ENCODE peak calls at places on chromosome 13, in eight cellular contexts. B, L, R, C, Y, W, S and Z are unnamed samples.

GRCh38 chr13:114256547-114256946 is 21.9 kb downstream of the CDC16 start:
- DNase-seq in B (no peak), L (no peak), R (no peak), C (no peak), Y (no peak), W (no peak), S (no peak), Z (no peak)

GRCh38 chr13:95337597-95337996 is 36.3 kb upstream of the ABCC4 start:
- DNase-seq in B (no peak), L (no peak), R (no peak), C (no peak), Y (no peak), W (no peak), S (no peak), Z (no peak)

GRCh38 chr13:20446405-20446804 is 79.3 kb downstream of the CRYL1 start:
- DNase-seq in B (no peak), L (no peak), R (no peak), C (no peak), Y (no peak), W (no peak), S (no peak), Z (no peak)

GRCh38 chr13:106373304-106373988 is 162.0 kb downstream of the EFNB2 start:
- DNase-seq in B (no peak), L (no peak), R (no peak), C (no peak), Y (no peak), W (no peak), S (no peak), Z (no peak)

GRCh38 chr13:99357920-99358319 is 50.7 kb upstream of the GPR183 start:
- DNase-seq in B (no peak), L (no peak), R (no peak), C (no peak), Y (no peak), W (no peak), S (no peak), Z (no peak)

GRCh38 chr13:86960876-86961275 is 710.3 kb upstream of the SLITRK5 start:
- DNase-seq in B (no peak), L (no peak), R (peak; percentile 33), C (no peak), Y (no peak), W (no peak), S (no peak), Z (no peak)

GRCh38 chr13:35760678-35761308 is 284.3 kb upstream of the MAB21L1 start:
- DNase-seq in B (no peak), L (no peak), R (no peak), C (no peak), Y (no peak), W (no peak), S (no peak), Z (no peak)

GRCh38 chr13:114109646-114110045 is 22.8 kb downstream of the RASA3 start:
- DNase-seq in B (peak; percentile 65), L (no peak), R (no peak), C (no peak), Y (peak; percentile 32), W (no peak), S (peak; percentile 51), Z (no peak)

GRCh38 chr13:76398426-76398825 is 487.8 kb downstream of the KCTD12 start:
- DNase-seq in B (no peak), L (no peak), R (peak; percentile 5), C (no peak), Y (no peak), W (no peak), S (no peak), Z (no peak)

GRCh38 chr13:112545866-112546265 is 42.1 kb downstream of the TUBGCP3 start:
- DNase-seq in B (no peak), L (no peak), R (peak; percentile 92), C (no peak), Y (no peak), W (no peak), S (no peak), Z (no peak)

GRCh38 chr13:96958286-96958891 is 35.9 kb downstream of the OXGR1 start:
- DNase-seq in B (no peak), L (no peak), R (peak; percentile 13), C (no peak), Y (no peak), W (no peak), S (no peak), Z (peak; percentile 13)

GRCh38 chr13:21661097-21661496 is 9.8 kb upstream of the FGF9 start:
- DNase-seq in B (no peak), L (no peak), R (no peak), C (no peak), Y (no peak), W (no peak), S (no peak), Z (no peak)

GRCh38 chr13:110634558-110634957 is 19.2 kb downstream of the NAXD start:
- DNase-seq in B (no peak), L (no peak), R (peak; percentile 89), C (no peak), Y (no peak), W (no peak), S (no peak), Z (no peak)

GRCh38 chr13:28297341-28297740 is 159.0 kb downstream of the PAN3 start:
- DNase-seq in B (no peak), L (no peak), R (no peak), C (no peak), Y (no peak), W (no peak), S (no peak), Z (no peak)

GRCh38 chr13:43293008-43293407 is 269.6 kb downstream of the DNAJC15 start:
- DNase-seq in B (no peak), L (no peak), R (no peak), C (no peak), Y (no peak), W (no peak), S (no peak), Z (no peak)

GRCh38 chr13:110106726-110107125 is 200.2 kb downstream of the COL4A1 start:
- DNase-seq in B (peak; percentile 86), L (no peak), R (no peak), C (no peak), Y (peak; percentile 29), W (no peak), S (no peak), Z (no peak)

GRCh38 chr13:21673592-21674270 is 2.9 kb downstream of the FGF9 start:
- DNase-seq in B (peak; percentile 76), L (peak; percentile 52), R (peak; percentile 36), C (no peak), Y (peak; percentile 60), W (no peak), S (peak; percentile 77), Z (peak; percentile 76)

GRCh38 chr13:88063741-88064140 is 392.6 kb downstream of the SLITRK5 start:
- DNase-seq in B (no peak), L (no peak), R (no peak), C (no peak), Y (no peak), W (no peak), S (no peak), Z (no peak)

GRCh38 chr13:30847697-30848307 is 58.3 kb upstream of the MEDAG start:
- DNase-seq in B (no peak), L (no peak), R (peak; percentile 99), C (no peak), Y (no peak), W (peak; percentile 31), S (no peak), Z (no peak)

GRCh38 chr13:60584976-60585375 is 188.0 kb downstream of the TDRD3 start:
- DNase-seq in B (peak; percentile 31), L (no peak), R (no peak), C (no peak), Y (no peak), W (no peak), S (no peak), Z (no peak)

GRCh38 chr13:43769552-43769951 is 17.2 kb downstream of the ENOX1 start:
- DNase-seq in B (no peak), L (no peak), R (no peak), C (no peak), Y (no peak), W (no peak), S (no peak), Z (no peak)

GRCh38 chr13:46119883-46120614 is 15.2 kb upstream of the CPB2 start:
- DNase-seq in B (peak; percentile 28), L (no peak), R (peak; percentile 19), C (no peak), Y (no peak), W (no peak), S (no peak), Z (no peak)